ENCODE peak calls at places on chromosomes 1 and 21, in four cellular contexts. T, Z, D and W are unnamed samples. For H3K9me3, the result is how much of the 10 kb centered on the place peaks cover.

GRCh38 chr1:216140650-216141547 is 282.3 kb downstream of the USH2A start:
- DNase-seq in T (no peak), Z (no peak), D (no peak), W (no peak)

GRCh38 chr1:110421159-110421777 is 13.8 kb upstream of the LAMTOR5 start:
- DNase-seq in T (peak), Z (no peak), D (no peak), W (no peak)

GRCh38 chr1:12456979-12457378 is 161.0 kb downstream of the DHRS3 start:
- DNase-seq in T (no peak), Z (peak), D (no peak), W (no peak)

GRCh38 chr21:44727757-44728156 is 16.4 kb upstream of the TSPEAR start:
- DNase-seq in T (no peak), Z (no peak), D (no peak), W (no peak)

GRCh38 chr1:180981596-180982387 is 40.9 kb downstream of the STX6 start:
- DNase-seq in T (no peak), Z (no peak), D (no peak), W (no peak)

GRCh38 chr1:158793604-158794003 is 12.6 kb upstream of the OR6N2 start:
- DNase-seq in T (no peak), Z (no peak), D (no peak), W (peak)

GRCh38 chr1:230698130-230698529 is 15.8 kb downstream of the AGT start:
- DNase-seq in T (no peak), Z (no peak), D (no peak), W (no peak)

GRCh38 chr1:230208619-230209261 is 141.7 kb downstream of the GALNT2 start:
- DNase-seq in T (no peak), Z (no peak), D (no peak), W (no peak)

DNA sequence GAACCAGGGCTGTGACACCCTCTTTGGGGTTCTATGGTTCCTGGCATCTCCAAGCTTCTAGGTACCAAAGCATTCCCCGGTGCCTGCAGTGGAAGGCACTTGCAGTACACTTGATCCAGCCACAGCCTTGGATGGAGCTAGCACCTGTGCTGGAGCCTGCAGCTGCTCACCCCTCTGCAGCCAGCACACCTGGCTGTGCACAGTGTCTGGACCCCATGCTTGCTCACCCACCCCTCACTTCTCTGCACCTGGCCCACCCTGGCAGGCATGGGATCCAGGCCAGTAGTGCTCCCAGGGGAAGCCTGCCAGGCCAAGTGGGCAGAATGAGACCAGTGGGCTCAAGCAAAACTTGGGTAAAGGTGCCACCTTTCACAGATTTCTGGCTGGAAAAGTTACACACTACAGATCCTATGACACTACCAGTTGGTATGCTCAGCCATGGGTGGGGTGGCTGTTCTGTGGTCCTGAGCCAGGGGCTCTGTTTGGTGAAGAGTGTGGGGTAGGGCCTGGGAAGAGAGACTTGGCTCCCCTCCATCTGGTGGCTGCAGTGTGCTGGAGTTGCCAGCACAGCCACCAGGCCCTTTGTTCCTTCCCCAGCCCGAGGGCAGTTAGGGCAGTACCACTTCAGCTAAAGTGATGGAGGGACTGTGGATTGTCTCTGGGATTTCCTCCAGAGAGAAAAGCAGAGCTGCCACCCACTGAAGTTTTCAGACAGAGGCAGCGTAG is 157.8 kb upstream of the LRRC7 start:
- DNase-seq in T (no peak), Z (no peak), D (no peak), W (no peak)
- H3K9me3 ChIP-seq in T (under half), Z (under half), D (under half), W (under half)

DNA sequence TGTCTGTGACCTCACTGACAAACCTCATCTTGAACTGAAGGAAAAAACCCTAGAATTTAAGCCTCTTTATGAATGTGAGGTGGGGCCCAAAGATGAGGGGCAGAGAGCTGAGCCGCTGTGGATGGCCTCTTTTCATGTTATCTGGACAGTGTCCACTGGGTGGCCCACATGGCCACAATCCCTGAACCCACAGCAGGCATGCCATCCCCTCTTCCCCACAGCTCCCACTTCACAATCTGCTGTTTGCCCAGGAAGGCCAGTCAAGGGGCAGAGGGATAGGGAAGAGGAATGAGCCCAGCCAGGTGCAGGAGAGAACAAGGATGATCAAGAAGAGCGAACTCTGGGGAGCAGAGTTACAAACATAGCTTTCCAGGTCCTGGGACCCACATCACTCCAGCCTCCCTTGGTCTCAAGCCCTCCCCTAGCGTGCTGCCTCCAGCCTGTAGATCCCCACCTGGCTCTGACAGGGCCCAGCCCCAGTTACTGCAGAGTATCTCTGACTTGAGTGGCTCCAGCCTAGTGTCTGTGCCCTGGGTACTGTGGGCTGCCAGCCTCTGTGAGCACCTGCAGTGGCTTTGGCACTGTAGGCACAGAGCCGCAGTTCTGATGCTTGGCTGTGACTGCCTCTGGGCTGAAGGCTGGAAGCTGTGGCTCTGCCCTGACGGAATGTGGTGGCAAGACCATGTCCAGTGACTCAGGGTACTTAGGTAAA is 1.9 kb upstream of the SLFNL1 start:
- DNase-seq in T (no peak), Z (no peak), D (no peak), W (no peak)
- H3K9me3 ChIP-seq in T (under half), Z (under half), D (under half), W (under half)

DNA sequence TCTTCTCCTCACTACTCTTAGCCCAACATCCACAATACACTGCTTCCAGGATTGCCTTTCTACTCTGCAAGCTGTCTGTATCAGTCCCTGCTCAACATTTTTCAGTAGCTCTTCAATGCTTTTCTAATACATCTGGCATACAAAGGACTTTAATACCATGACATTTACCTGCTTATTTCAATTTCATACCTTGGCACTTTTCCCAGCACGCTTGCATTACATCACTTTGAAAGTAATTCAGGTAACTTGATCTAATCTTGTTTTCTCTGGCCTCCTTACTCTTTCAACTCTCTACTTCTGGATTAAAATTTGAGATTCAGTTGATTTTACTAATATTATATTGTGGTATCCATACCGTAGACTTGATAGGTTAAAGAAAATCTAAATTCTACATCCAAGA is 103.0 kb downstream of the PTGS2 start:
- DNase-seq in T (no peak), Z (no peak), D (no peak), W (no peak)
- H3K9me3 ChIP-seq in T (under half), Z (under half), D (under half), W (under half)

GRCh38 chr21:39422468-39423241 is 22.9 kb downstream of the LCA5L start:
- DNase-seq in T (no peak), Z (no peak), D (no peak), W (no peak)
- H3K9me3 ChIP-seq in T (under half), Z (under half), D (under half), W (under half)

GRCh38 chr1:2875677-2876531 is 74.4 kb upstream of the TTC34 start:
- DNase-seq in T (peak), Z (no peak), D (no peak), W (no peak)

GRCh38 chr1:2879026-2879425 is 77.5 kb upstream of the TTC34 start:
- DNase-seq in T (no peak), Z (no peak), D (no peak), W (no peak)

GRCh38 chr1:2878591-2878990 is 77.1 kb upstream of the TTC34 start:
- DNase-seq in T (no peak), Z (no peak), D (no peak), W (no peak)

GRCh38 chr1:2876846-2877245 is 75.4 kb upstream of the TTC34 start:
- DNase-seq in T (no peak), Z (no peak), D (no peak), W (no peak)

DNA sequence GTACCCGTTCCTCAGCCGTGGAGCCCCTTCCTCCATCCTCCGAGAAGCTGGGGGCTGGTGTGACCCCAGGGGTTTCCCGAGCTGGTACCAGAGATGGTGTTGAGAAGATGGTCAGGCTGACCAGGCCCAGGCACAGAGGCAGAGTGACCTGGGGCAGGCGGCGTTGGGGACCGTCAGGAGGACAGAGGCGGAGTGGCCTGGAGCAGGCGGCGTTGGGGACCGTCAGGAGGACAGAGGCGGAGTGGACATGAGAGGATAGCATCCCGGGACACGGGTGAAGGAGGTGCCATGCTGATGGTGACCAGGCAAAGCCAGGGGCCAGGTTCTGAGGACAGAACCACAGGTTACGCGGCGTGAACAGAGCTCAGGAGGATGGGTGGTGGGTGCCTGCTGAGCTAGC is 75.9 kb upstream of the TTC34 start:
- DNase-seq in T (no peak), Z (no peak), D (no peak), W (no peak)
- H3K9me3 ChIP-seq in T (under half), Z (under half), D (under half), W (under half)

DNA sequence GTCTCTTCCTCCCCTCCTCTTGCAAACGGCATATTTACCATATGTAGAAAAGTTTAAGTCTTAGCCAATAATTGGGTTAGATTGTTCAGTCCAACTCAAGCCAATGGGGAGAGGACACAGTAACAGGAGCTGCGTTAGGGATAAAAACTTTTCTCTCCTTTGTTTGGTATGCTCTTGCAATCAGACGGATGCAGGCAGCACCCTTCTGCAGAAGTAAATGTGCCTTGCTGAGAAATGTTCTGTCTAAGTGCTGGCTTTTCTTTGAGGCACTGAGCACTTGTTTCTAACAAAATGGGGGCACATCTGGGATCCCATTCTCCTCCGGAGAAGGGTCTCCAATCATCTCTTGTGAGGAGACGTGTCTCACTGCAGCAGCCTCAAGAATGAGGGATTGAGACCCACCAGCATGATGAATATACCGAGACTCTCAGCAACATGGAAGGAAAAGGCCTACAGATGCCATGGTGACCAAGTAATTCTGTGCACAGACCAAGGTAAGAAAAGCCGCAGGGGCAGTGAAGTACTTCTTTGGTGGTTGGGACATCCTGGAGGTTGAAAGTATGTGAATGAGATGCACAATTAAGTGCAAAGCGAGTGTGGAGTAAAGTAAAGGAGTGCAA is 20.7 kb upstream of the GNG4 start:
- DNase-seq in T (no peak), Z (no peak), D (no peak), W (no peak)
- H3K9me3 ChIP-seq in T (under half), Z (under half), D (under half), W (under half)

GRCh38 chr1:5615076-5615475 is 377.1 kb downstream of the NPHP4 start:
- DNase-seq in T (no peak), Z (no peak), D (no peak), W (no peak)
- H3K9me3 ChIP-seq in T (under half), Z (under half), D (under half), W (under half)

GRCh38 chr1:30950700-30951099 is 42.1 kb upstream of the SDC3 start:
- DNase-seq in T (no peak), Z (no peak), D (no peak), W (no peak)
- H3K9me3 ChIP-seq in T (under half), Z (under half), D (under half), W (under half)